ENCODE peak calls at places on chromosomes 5 and 9, in six cellular contexts. N is NCI-H2081, X is NCI-H1694, F is astrocyte of the spinal cord, S is left kidney, C is substantia nigra. W is an unnamed sample.
A peak's percentile ranks its signal among the peaks of the same experiment; 100 is the strongest.

GRCh38 chr9:20478780-20479179 is 143.5 kb downstream of the MLLT3 start:
- DNase-seq in N (no peak), X (no peak), F (no peak), S (no peak), C (no peak), W (peak; percentile 15)

GRCh38 chr9:130541533-130541932 is 37.8 kb upstream of the FUBP3 start:
- DNase-seq in N (no peak), X (no peak), F (no peak), S (no peak), C (no peak), W (no peak)

GRCh38 chr5:135891804-135892203 is 3.8 kb downstream of the IL9 start:
- DNase-seq in N (no peak), X (no peak), F (no peak), S (peak; percentile 83), C (no peak), W (no peak)

GRCh38 chr9:135524130-135524861 is 3.1 kb downstream of the LCN1 start:
- DNase-seq in N (no peak), X (no peak), F (no peak), S (peak; percentile 65), C (no peak), W (no peak)

GRCh38 chr5:175854231-175855040 is 16.9 kb upstream of the CPLX2 start:
- DNase-seq in N (peak; percentile 81), X (no peak), F (no peak), S (no peak), C (no peak), W (no peak)

GRCh38 chr9:101840694-101841188 is 102.3 kb upstream of the GRIN3A start:
- DNase-seq in N (no peak), X (no peak), F (no peak), S (no peak), C (no peak), W (no peak)

GRCh38 chr9:79254900-79255651 is 316.7 kb upstream of the TLE4 start:
- DNase-seq in N (no peak), X (peak; percentile 46), F (peak; percentile 20), S (peak; percentile 39), C (no peak), W (no peak)

GRCh38 chr5:172778223-172778814 is 7.3 kb upstream of the DUSP1 start:
- DNase-seq in N (no peak), X (no peak), F (peak; percentile 93), S (no peak), C (no peak), W (no peak)

GRCh38 chr9:38227656-38228055 is 158.6 kb upstream of the SHB start:
- DNase-seq in N (no peak), X (peak; percentile 40), F (peak; percentile 10), S (peak; percentile 15), C (no peak), W (no peak)

W was measured in midbrain.